ENCODE peak calls at places on chromosomes 2 and 18, in eight cellular contexts. I is PC-3, F is SK-N-SH, X is neural progenitor cell, N is MM.1S, U is hepatocyte, Q is HCT116, L is GM23338. P is an unnamed sample.

GRCh38 chr2:112582314-112582746 is 2.1 kb upstream of the CHCHD5 start:
- DNase-seq in I (peak; percentile 81), F (peak; percentile 34), X (peak; percentile 35), N (peak; percentile 68), U (peak; percentile 75), Q (peak; percentile 24), L (peak; percentile 52), P (peak; percentile 79)

GRCh38 chr2:59604143-59604542 is 949.3 kb downstream of the BCL11A start:
- DNase-seq in I (no peak), F (no peak), X (no peak), N (no peak), U (no peak), Q (no peak), L (no peak), P (no peak)

GRCh38 chr2:217713395-217714267 is 289.2 kb downstream of the TNS1 start:
- DNase-seq in I (peak; percentile 84), F (peak; percentile 79), X (peak; percentile 89), N (peak; percentile 58), U (peak; percentile 84), Q (peak; percentile 26), L (peak; percentile 82), P (peak; percentile 36)

GRCh38 chr2:239366740-239367139 is 34.1 kb downstream of the HDAC4 start:
- DNase-seq in I (no peak), F (no peak), X (no peak), N (no peak), U (no peak), Q (no peak), L (no peak), P (no peak)

GRCh38 chr18:22563098-22563707 is 145.5 kb upstream of the CTAGE1 start:
- DNase-seq in I (peak; percentile 93), F (peak; percentile 56), X (peak; percentile 75), N (peak; percentile 67), U (peak; percentile 89), Q (peak; percentile 74), L (peak; percentile 72), P (peak; percentile 39)

GRCh38 chr2:9390991-9391390 is 32.3 kb downstream of the ITGB1BP1 start:
- DNase-seq in I (no peak), F (no peak), X (no peak), N (no peak), U (no peak), Q (no peak), L (no peak), P (no peak)

GRCh38 chr2:17058772-17059402 is 393.3 kb upstream of the CYRIA start:
- DNase-seq in I (no peak), F (no peak), X (peak; percentile 75), N (no peak), U (no peak), Q (no peak), L (peak; percentile 47), P (no peak)

GRCh38 chr2:120919771-120920437 is 184.2 kb downstream of the GLI2 start:
- DNase-seq in I (no peak), F (no peak), X (no peak), N (no peak), U (peak; percentile 62), Q (no peak), L (no peak), P (no peak)

GRCh38 chr2:165871025-165871424 is 77.0 kb upstream of the GALNT3 start:
- DNase-seq in I (no peak), F (no peak), X (no peak), N (no peak), U (no peak), Q (no peak), L (peak; percentile 4), P (no peak)

GRCh38 chr2:20422679-20423271 is 24.1 kb upstream of the RHOB start:
- DNase-seq in I (no peak), F (peak; percentile 55), X (peak; percentile 63), N (no peak), U (no peak), Q (no peak), L (peak; percentile 62), P (peak; percentile 28)

GRCh38 chr18:35376742-35377695 is at the start of gene ZNF396:
- DNase-seq in I (peak; percentile 41), F (peak; percentile 89), X (peak; percentile 82), N (peak; percentile 60), U (peak; percentile 83), Q (peak; percentile 23), L (peak; percentile 94), P (peak; percentile 53)

GRCh38 chr18:3689986-3690681 is 240.2 kb downstream of the TGIF1 start:
- DNase-seq in I (no peak), F (no peak), X (no peak), N (no peak), U (no peak), Q (no peak), L (peak; percentile 52), P (no peak)

GRCh38 chr2:12463189-12463588 is 253.5 kb upstream of the TRIB2 start:
- DNase-seq in I (no peak), F (no peak), X (no peak), N (no peak), U (no peak), Q (no peak), L (no peak), P (no peak)

GRCh38 chr2:43402452-43402937 is 176.1 kb upstream of the ZFP36L2 start:
- DNase-seq in I (no peak), F (no peak), X (no peak), N (peak; percentile 28), U (no peak), Q (no peak), L (no peak), P (no peak)

GRCh38 chr18:32711862-32712261 is 61.0 kb downstream of the KLHL14 start:
- DNase-seq in I (no peak), F (no peak), X (no peak), N (no peak), U (no peak), Q (no peak), L (no peak), P (no peak)

GRCh38 chr2:120596990-120597594 is 138.6 kb upstream of the GLI2 start:
- DNase-seq in I (no peak), F (no peak), X (peak; percentile 37), N (no peak), U (no peak), Q (no peak), L (no peak), P (no peak)

GRCh38 chr2:219460424-219460926 is 25.8 kb downstream of the SPEG start:
- DNase-seq in I (no peak), F (peak; percentile 88), X (peak; percentile 92), N (no peak), U (peak; percentile 87), Q (no peak), L (peak; percentile 74), P (no peak)

GRCh38 chr2:72111061-72111460 is 36.6 kb downstream of the CYP26B1 start:
- DNase-seq in I (no peak), F (no peak), X (no peak), N (no peak), U (no peak), Q (no peak), L (no peak), P (no peak)

GRCh38 chr2:175227382-175227781 is 45.9 kb upstream of the ATP5MC3 start:
- DNase-seq in I (no peak), F (no peak), X (no peak), N (no peak), U (no peak), Q (no peak), L (no peak), P (no peak)

GRCh38 chr2:178951266-178952006 is 98.5 kb downstream of the CCDC141 start:
- DNase-seq in I (no peak), F (no peak), X (peak; percentile 15), N (no peak), U (no peak), Q (no peak), L (no peak), P (no peak)

GRCh38 chr2:178947006-178947405 is 102.9 kb downstream of the CCDC141 start:
- DNase-seq in I (no peak), F (no peak), X (no peak), N (no peak), U (no peak), Q (no peak), L (no peak), P (no peak)

GRCh38 chr2:178946494-178946893 is 103.4 kb downstream of the CCDC141 start:
- DNase-seq in I (peak; percentile 16), F (no peak), X (no peak), N (no peak), U (no peak), Q (no peak), L (no peak), P (no peak)

GRCh38 chr2:178949151-178949550 is 100.8 kb downstream of the CCDC141 start:
- DNase-seq in I (no peak), F (no peak), X (no peak), N (no peak), U (no peak), Q (no peak), L (peak; percentile 22), P (no peak)

GRCh38 chr2:178949584-178949983 is 100.4 kb downstream of the CCDC141 start:
- DNase-seq in I (no peak), F (no peak), X (no peak), N (peak; percentile 63), U (no peak), Q (no peak), L (no peak), P (no peak)
- TF ChIP-seq CTCF in I (no peak), F (no peak), X (no peak), N (no peak), U (no peak), Q (no peak), L (no peak), P (no peak)

GRCh38 chr2:130389363-130389762 is 33.5 kb downstream of the PTPN18 start:
- DNase-seq in I (no peak), F (no peak), X (no peak), N (no peak), U (no peak), Q (no peak), L (no peak), P (no peak)
- H3K4me1 ChIP-seq in I (peaks cover 11% of the 10 kb centered on the region), F (peaks cover 10% of the 10 kb centered on the region), X (peaks cover 11% of the 10 kb centered on the region), N (peaks cover 26% of the 10 kb centered on the region), U (peaks cover 7% of the 10 kb centered on the region), Q (peaks cover 27% of the 10 kb centered on the region), L (peaks cover 7% of the 10 kb centered on the region), P (peaks cover 92% of the 10 kb centered on the region)

GRCh38 chr2:173149491-173149890 is 73.8 kb downstream of the MAP3K20 start:
- DNase-seq in I (no peak), F (no peak), X (no peak), N (no peak), U (no peak), Q (no peak), L (no peak), P (no peak)
- TF ChIP-seq EZH2phosphoT487 in I (no peak), F (no peak), X (no peak), N (no peak), U (no peak), Q (no peak), L (no peak), P (no peak)

DNA sequence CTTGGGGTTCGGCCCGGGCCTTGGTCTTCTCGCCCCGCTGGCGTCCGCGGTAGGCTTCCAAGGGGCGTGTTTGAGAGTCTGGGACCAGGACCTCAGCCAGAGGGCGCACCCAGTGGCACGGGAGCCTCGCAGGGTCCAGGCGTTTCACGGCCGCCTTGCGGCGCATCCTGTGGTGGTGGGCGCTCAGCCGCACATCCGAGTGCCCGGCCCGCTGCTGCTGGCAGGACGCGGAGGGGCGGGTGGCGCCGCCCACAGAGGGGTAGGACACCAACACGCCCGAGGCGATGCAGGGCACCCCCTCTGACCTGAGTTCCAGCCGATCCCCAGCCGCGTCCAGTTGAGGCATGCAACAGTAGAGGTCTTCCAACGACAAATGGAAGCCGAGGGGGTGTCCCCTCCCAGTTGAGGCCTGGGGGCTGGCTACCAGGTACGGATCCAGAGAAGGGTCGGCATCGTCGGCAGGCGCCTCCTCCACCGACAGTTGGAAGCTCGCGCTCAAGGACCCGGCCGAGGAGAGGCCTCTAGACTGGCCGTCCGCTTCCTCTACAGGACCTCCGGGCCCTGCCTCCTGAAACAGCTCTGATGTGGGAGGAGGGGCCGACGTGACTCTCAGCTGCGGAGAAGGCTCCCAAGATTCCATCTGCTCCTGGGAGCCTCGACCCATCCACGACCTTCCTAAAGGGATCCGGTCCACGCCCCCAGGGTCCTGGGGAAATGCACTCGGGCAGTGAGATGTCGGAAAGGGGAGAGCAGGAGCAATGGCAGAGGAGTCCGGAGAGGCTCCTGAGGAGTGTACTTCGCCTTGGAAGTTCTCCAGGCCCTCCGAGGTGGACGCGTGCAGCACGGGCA is 6.3 kb downstream of the C2orf81 start:
- DNase-seq in I (no peak), F (peak; percentile 28), X (no peak), N (no peak), U (no peak), Q (no peak), L (peak; percentile 81), P (no peak)
- TF ChIP-seq CTCF in I (no peak), F (no peak), X (no peak), N (no peak), U (no peak), Q (no peak), L (peak; percentile 61), P (no peak)

P was measured in OCI-LY7.